ENCODE peak calls at places on chromosome 6, in ten cellular contexts. C is OCI-LY7, A is mucosa of descending colon, Q is GM12865, W is cardiac muscle cell, Y is fibroblast of lung, Z is IMR-90, J is HFF-Myc, F is AG04450, X is foreskin fibroblast. U is an unnamed sample.

GRCh38 chr6:25175656-25176055 is 103.5 kb upstream of the CARMIL1 start:
- DNase-seq in C (peak; percentile 5), A (no peak), Q (peak; percentile 9), W (peak; percentile 10), Y (no peak), Z (no peak), J (no peak), F (no peak), X (no peak), U (no peak)

GRCh38 chr6:131470549-131470948 is 102.5 kb upstream of the ARG1 start:
- DNase-seq in C (no peak), A (no peak), Q (no peak), W (no peak), Y (no peak), Z (no peak), J (no peak), F (no peak), X (no peak), U (no peak)

GRCh38 chr6:82337688-82338257 is 25.8 kb upstream of the TPBG start:
- DNase-seq in C (no peak), A (no peak), Q (no peak), W (no peak), Y (no peak), Z (no peak), J (no peak), F (no peak), X (no peak), U (no peak)

GRCh38 chr6:153024401-153025017 is 22.0 kb upstream of the MTRF1L start:
- DNase-seq in C (peak; percentile 78), A (peak; percentile 66), Q (peak; percentile 78), W (peak; percentile 66), Y (peak; percentile 38), Z (peak; percentile 56), J (peak; percentile 35), F (no peak), X (peak; percentile 30), U (peak; percentile 50)

GRCh38 chr6:54525731-54526130 is 217.5 kb downstream of the TINAG start:
- DNase-seq in C (no peak), A (no peak), Q (no peak), W (peak; percentile 2), Y (peak; percentile 86), Z (peak; percentile 26), J (peak; percentile 6), F (peak; percentile 3), X (peak; percentile 66), U (peak; percentile 5)

GRCh38 chr6:51553246-51554015 is 534.0 kb downstream of the PKHD1 start:
- DNase-seq in C (no peak), A (no peak), Q (no peak), W (no peak), Y (no peak), Z (no peak), J (no peak), F (no peak), X (no peak), U (no peak)

GRCh38 chr6:41785254-41785653 is 2.2 kb upstream of the TOMM6 start:
- DNase-seq in C (no peak), A (no peak), Q (no peak), W (no peak), Y (no peak), Z (no peak), J (no peak), F (no peak), X (no peak), U (no peak)

GRCh38 chr6:139988702-139989101 is 614.3 kb upstream of the CITED2 start:
- DNase-seq in C (no peak), A (no peak), Q (no peak), W (no peak), Y (no peak), Z (no peak), J (no peak), F (no peak), X (no peak), U (peak; percentile 41)

GRCh38 chr6:129889580-129889979 is 28.5 kb upstream of the TMEM244 start:
- DNase-seq in C (no peak), A (no peak), Q (no peak), W (peak; percentile 68), Y (peak; percentile 89), Z (peak; percentile 91), J (no peak), F (peak; percentile 42), X (peak; percentile 80), U (peak; percentile 74)

DNA sequence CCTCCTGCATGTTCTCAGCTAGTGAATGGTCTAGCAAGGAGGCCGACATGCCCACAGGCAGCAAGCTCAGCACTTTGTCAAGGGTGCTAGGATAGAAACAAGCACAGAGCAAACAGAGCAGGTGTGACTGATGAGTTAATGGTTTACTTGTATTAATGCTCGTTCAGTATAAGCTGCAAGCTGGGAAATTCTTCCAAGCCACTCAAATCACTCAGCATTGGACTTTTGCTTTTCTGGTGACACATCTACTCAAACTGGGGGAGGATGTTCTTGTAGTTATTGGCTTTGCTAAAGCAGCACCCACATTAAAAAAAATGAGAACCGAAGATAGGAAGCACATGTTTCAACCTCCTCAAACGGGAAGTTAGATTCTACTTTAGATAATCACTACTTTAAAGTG is 43.1 kb upstream of the NEDD9 start:
- DNase-seq in C (no peak), A (peak; percentile 69), Q (peak; percentile 83), W (no peak), Y (no peak), Z (no peak), J (no peak), F (no peak), X (no peak), U (no peak)
- H3K4me3 ChIP-seq in C (no peak overlapping the region), A (no peak overlapping the region), Q (no peak overlapping the region), W (no peak overlapping the region), Y (no peak overlapping the region), Z (no peak overlapping the region), J (no peak overlapping the region), F (no peak overlapping the region), X (no peak overlapping the region), U (no peak overlapping the region)

GRCh38 chr6:112501705-112502104 is 154.6 kb downstream of the RFPL4B start:
- DNase-seq in C (no peak), A (peak; percentile 1), Q (no peak), W (peak; percentile 80), Y (peak; percentile 69), Z (peak; percentile 80), J (no peak), F (peak; percentile 58), X (no peak), U (no peak)

GRCh38 chr6:112503210-112503609 is 156.1 kb downstream of the RFPL4B start:
- DNase-seq in C (no peak), A (no peak), Q (no peak), W (no peak), Y (peak; percentile 53), Z (no peak), J (no peak), F (no peak), X (no peak), U (no peak)

DNA sequence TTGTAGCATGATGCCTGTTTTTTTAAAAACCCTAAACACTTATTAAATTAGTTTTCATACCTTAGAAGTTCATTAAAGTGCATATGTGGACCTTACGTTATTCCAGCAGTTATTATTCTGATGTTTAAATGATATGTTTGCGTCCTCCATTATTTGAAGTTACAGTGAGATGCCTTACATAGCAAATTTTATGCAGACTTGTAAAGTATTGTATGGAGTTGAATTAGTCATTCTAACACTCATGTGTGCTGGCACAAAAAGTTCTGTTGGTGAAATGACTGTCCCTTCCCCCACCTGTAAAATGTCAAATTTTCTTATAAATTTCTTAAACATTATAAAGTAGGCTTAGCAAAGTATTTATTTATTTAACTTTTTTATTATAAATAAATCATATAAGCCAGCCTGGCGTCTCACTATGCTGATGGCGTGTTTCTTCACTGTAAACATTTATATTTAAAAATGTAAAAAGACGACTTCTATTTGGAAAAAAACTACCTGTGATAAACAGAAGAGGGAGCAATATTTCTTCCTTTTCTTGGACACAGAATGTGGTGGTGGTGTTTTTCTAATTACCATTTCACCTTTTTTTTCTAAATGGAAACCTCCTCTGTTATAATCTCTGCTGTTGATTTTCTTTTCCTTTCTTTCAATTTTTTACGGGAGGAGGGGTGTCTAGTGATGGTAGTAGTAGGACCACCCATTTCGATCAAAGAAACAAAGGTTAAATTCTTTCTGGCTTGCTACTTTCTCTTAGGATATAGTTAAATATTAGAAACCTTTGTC is 155.4 kb downstream of the RFPL4B start:
- DNase-seq in C (no peak), A (no peak), Q (no peak), W (peak; percentile 35), Y (peak; percentile 47), Z (peak; percentile 41), J (no peak), F (no peak), X (no peak), U (peak; percentile 39)
- TF ChIP-seq CTCF in C (peak; percentile 31), A (no peak), Q (no peak), W (peak; percentile 39), Y (peak; percentile 36), Z (peak; percentile 47), J (peak; percentile 22), F (peak; percentile 51), X (peak; percentile 27), U (peak; percentile 57)

DNA sequence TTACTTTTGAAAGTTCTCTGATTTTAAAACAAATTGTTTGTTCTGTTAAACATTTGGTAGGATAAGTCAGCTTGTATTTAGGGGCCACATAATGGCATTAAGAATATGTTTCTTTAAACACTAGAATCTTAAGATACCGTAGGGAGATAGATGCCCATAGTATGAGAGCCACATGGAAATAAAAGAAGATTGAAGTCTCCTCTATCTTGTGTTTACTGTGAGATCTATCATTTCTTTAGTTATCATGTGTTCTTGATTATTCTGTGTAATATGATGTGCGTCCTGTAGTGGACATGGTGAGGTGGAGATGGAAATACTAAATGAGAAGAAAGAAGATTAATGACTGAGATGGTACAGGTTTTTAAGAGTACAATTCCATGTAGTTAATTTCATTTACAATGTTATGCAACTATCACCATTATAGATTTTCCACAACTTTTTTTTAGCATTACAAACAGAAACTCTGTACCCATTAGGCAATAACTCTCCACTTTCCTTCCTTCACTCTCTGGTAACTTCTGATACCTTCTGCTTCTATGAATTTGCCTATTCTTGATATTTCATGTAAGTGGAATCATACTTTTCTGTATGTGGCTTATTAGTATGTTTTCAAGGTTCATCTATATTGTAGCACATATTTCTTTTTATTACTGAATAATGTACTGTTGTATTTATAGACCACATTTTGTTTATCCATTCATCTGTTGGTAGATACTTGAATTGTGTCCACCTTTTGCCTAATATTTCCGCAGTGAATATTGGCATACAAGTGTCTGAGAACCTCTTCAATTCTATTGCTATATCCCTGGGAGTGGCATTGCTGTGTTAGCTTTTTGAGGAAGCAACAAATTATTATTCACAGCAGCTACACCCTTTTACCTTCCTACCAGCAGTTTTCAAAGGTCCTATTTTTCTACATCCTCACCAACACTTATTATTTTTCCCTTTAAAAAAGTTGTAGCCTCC is 11.5 kb downstream of the RNF146 start:
- DNase-seq in C (no peak), A (no peak), Q (no peak), W (no peak), Y (no peak), Z (no peak), J (no peak), F (no peak), X (no peak), U (no peak)
- H3K4me3 ChIP-seq in C (no peak overlapping the region), A (no peak overlapping the region), Q (no peak overlapping the region), W (no peak overlapping the region), Y (no peak overlapping the region), Z (no peak overlapping the region), J (no peak overlapping the region), F (no peak overlapping the region), X (no peak overlapping the region), U (no peak overlapping the region)

DNA sequence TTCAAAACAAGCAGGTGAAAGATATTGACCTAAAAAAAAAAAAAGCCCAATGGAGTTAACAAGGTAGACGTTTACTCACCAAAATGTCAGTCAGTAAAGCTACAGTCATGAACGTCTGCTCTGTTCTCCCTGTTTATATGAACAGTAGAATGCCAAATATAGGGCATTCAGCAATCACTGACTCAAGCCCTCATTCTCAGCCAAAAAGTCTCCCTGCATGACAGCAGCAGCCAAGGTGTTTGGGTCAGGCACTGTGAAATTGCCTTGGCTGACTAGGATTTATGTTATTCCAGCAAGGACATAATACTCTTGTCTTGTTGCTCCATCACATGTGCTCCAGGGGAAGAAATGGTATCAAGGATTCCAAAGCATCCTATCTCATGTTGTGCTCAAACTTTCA is 194.7 kb upstream of the RSPO3 start:
- DNase-seq in C (no peak), A (no peak), Q (no peak), W (no peak), Y (peak; percentile 6), Z (peak; percentile 47), J (no peak), F (no peak), X (no peak), U (peak; percentile 8)
- TF ChIP-seq CTCF in C (no peak), A (no peak), Q (no peak), W (no peak), Y (no peak), Z (no peak), J (no peak), F (no peak), X (no peak), U (no peak)

U was measured in AG10803.